ENCODE peak calls at places on chromosomes 11 and 22, in ten cellular contexts. P is A549, C is HCT116, R is endothelial cell of umbilical vein, T is SK-N-SH, S is H1, Y is WTC11, B is HepG2, V is GM12878, A is K562. L is an unnamed sample.

GRCh38 chr11:44199816-44200215 is 104.3 kb downstream of the EXT2 start:
- DNase-seq in B (no peak), C (no peak), R (no peak), V (no peak), P (no peak), S (no peak), A (no peak), T (no peak), Y (no peak), L (no peak)

GRCh38 chr22:49327411-49327810 is 500.3 kb downstream of the BRD1 start:
- DNase-seq in B (no peak), S (no peak), A (no peak), C (no peak), Y (no peak), R (no peak), V (no peak), P (no peak), T (no peak), L (no peak)

GRCh38 chr11:122656073-122656630 is 630 bp downstream of the UBASH3B start:
- DNase-seq in C (no peak), B (no peak), A (peak), V (no peak), T (peak), Y (peak), P (peak), S (peak), R (peak), L (peak)

GRCh38 chr22:35627267-35628041 is 10.3 kb upstream of the MB start:
- DNase-seq in Y (peak), V (no peak), R (peak), C (peak), T (peak), S (peak), B (peak), P (peak), A (no peak), L (peak)

GRCh38 chr11:16040151-16040550 is 316.2 kb downstream of the SOX6 start:
- DNase-seq in R (no peak), S (no peak), Y (no peak), T (no peak), A (no peak), P (no peak), B (no peak), C (no peak), V (no peak), L (no peak)

GRCh38 chr22:37657590-37658132 is 862 bp upstream of the PDXP start:
- DNase-seq in R (no peak), S (no peak), T (peak), V (no peak), P (no peak), C (no peak), B (no peak), A (no peak), Y (no peak), L (peak)

GRCh38 chr11:16511109-16511806 is 154.9 kb upstream of the SOX6 start:
- DNase-seq in R (no peak), P (no peak), B (no peak), A (no peak), T (no peak), S (no peak), V (no peak), Y (no peak), C (no peak), L (no peak)

GRCh38 chr22:24413726-24414385 is 13.5 kb upstream of the ADORA2A start:
- DNase-seq in A (no peak), Y (no peak), S (no peak), B (no peak), P (no peak), T (peak), V (no peak), R (no peak), C (no peak), L (no peak)

GRCh38 chr11:91871048-91871447 is 353.6 kb upstream of the FAT3 start:
- DNase-seq in R (peak), T (no peak), S (no peak), B (no peak), Y (no peak), A (no peak), V (no peak), P (no peak), C (no peak), L (no peak)

GRCh38 chr11:2091786-2092463 is 47.3 kb downstream of the IGF2 start:
- DNase-seq in T (no peak), A (no peak), P (no peak), V (no peak), C (no peak), S (no peak), R (no peak), Y (no peak), B (no peak), L (no peak)

GRCh38 chr11:86999859-87000753 is 37.6 kb upstream of the TMEM135 start:
- DNase-seq in T (peak), V (no peak), P (peak), A (peak), Y (no peak), R (peak), C (no peak), S (no peak), B (peak), L (no peak)

GRCh38 chr11:73269353-73270088 is 2.6 kb upstream of the P2RY6 start:
- DNase-seq in Y (no peak), P (no peak), R (no peak), A (no peak), T (no peak), S (no peak), C (no peak), B (no peak), V (no peak), L (no peak)

GRCh38 chr11:31455177-31455576 is 54.2 kb downstream of the IMMP1L start:
- DNase-seq in C (no peak), Y (no peak), T (no peak), A (no peak), B (no peak), S (no peak), V (no peak), P (no peak), R (no peak), L (no peak)

GRCh38 chr11:123594188-123594901 is 60.1 kb downstream of the SCN3B start:
- DNase-seq in T (no peak), P (no peak), B (no peak), R (no peak), A (no peak), Y (no peak), S (no peak), V (no peak), C (no peak), L (no peak)

GRCh38 chr11:115916596-115916995 is 412.4 kb upstream of the CADM1 start:
- DNase-seq in V (no peak), B (no peak), A (no peak), Y (no peak), C (no peak), R (no peak), S (no peak), P (no peak), T (no peak), L (no peak)

GRCh38 chr22:45318168-45318557 is 8.4 kb downstream of the FAM118A start:
- DNase-seq in Y (no peak), R (peak), S (no peak), T (peak), B (no peak), C (no peak), V (peak), A (peak), P (no peak), L (peak)

GRCh38 chr11:28704801-28705200 is 596.6 kb downstream of the METTL15 start:
- DNase-seq in C (no peak), S (no peak), P (no peak), A (no peak), B (no peak), T (no peak), R (peak), Y (no peak), V (no peak), L (no peak)

GRCh38 chr11:133921026-133921425 is 35.7 kb downstream of the IGSF9B start:
- DNase-seq in A (no peak), C (no peak), T (no peak), R (no peak), Y (no peak), V (no peak), P (no peak), B (no peak), S (no peak), L (no peak)

GRCh38 chr22:36305813-36306212 is 52.9 kb downstream of the APOL1 start:
- DNase-seq in A (no peak), T (no peak), Y (no peak), R (no peak), B (no peak), S (no peak), C (no peak), V (no peak), P (no peak), L (no peak)

GRCh38 chr11:16891964-16892363 is 122.2 kb downstream of the PLEKHA7 start:
- DNase-seq in R (no peak), S (no peak), V (no peak), B (no peak), Y (no peak), T (no peak), P (no peak), A (no peak), C (no peak), L (no peak)

GRCh38 chr11:15179167-15179566 is 64.4 kb downstream of the INSC start:
- DNase-seq in P (no peak), A (no peak), R (no peak), Y (no peak), T (no peak), B (no peak), C (no peak), S (no peak), V (no peak), L (no peak)

GRCh38 chr11:111269146-111269868 is 23.8 kb downstream of the POU2AF2 start:
- DNase-seq in P (no peak), C (no peak), Y (no peak), V (no peak), S (no peak), B (peak), A (no peak), R (no peak), T (no peak), L (no peak)

GRCh38 chr11:71078482-71078881 is 173.9 kb downstream of the SHANK2 start:
- DNase-seq in B (no peak), R (no peak), V (no peak), P (peak), Y (no peak), C (peak), A (peak), T (no peak), S (no peak), L (no peak)

GRCh38 chr11:11577246-11577855 is 44.5 kb downstream of the GALNT18 start:
- DNase-seq in B (no peak), A (no peak), C (no peak), Y (no peak), R (peak), V (no peak), T (no peak), S (peak), P (no peak), L (no peak)

GRCh38 chr11:47590026-47590861 is 3.8 kb downstream of the FAM180B start:
- DNase-seq in R (peak), Y (peak), B (no peak), P (no peak), V (no peak), S (peak), T (no peak), A (no peak), C (no peak), L (no peak)

GRCh38 chr11:772429-773390 is 4.6 kb downstream of the GATD1 start:
- DNase-seq in P (no peak), Y (peak), A (no peak), B (no peak), S (no peak), V (no peak), C (no peak), T (no peak), R (no peak), L (no peak)

GRCh38 chr11:103378931-103379330 is 269.7 kb downstream of the DYNC2H1 start:
- DNase-seq in P (no peak), V (no peak), Y (no peak), B (no peak), T (no peak), S (no peak), R (no peak), C (no peak), A (no peak), L (no peak)

GRCh38 chr22:45263790-45264269 is 20.9 kb upstream of the UPK3A start:
- DNase-seq in S (peak), P (peak), R (peak), B (peak), V (no peak), T (peak), Y (peak), A (peak), C (peak), L (peak)

GRCh38 chr11:59754494-59754858 is 700 bp upstream of the STX3 start:
- DNase-seq in Y (peak), V (no peak), R (no peak), T (peak), P (peak), C (no peak), S (no peak), A (no peak), B (no peak), L (peak)

GRCh38 chr22:27171212-27171611 is 513.8 kb downstream of the MIAT start:
- DNase-seq in V (no peak), S (no peak), B (no peak), P (no peak), Y (no peak), A (no peak), T (no peak), R (no peak), C (no peak), L (no peak)

GRCh38 chr22:43376765-43377485 is 33.8 kb upstream of the SCUBE1 start:
- DNase-seq in S (no peak), V (peak), Y (no peak), R (no peak), B (no peak), T (no peak), A (no peak), C (no peak), P (no peak), L (peak)

GRCh38 chr11:61832758-61833157 is 4.7 kb downstream of the FADS2 start:
- DNase-seq in V (no peak), C (no peak), P (no peak), R (no peak), B (no peak), A (no peak), S (no peak), Y (no peak), T (no peak), L (no peak)

GRCh38 chr22:46769706-46770105 is 7.3 kb downstream of the TBC1D22A start:
- DNase-seq in C (no peak), T (no peak), Y (no peak), V (no peak), P (no peak), R (no peak), A (no peak), S (no peak), B (no peak), L (no peak)

GRCh38 chr11:6472934-6473333 is 807 bp downstream of the TRIM3 start:
- DNase-seq in Y (no peak), A (no peak), R (no peak), B (no peak), S (no peak), V (no peak), C (no peak), T (no peak), P (no peak), L (no peak)

GRCh38 chr11:35588627-35589026 is 29.6 kb upstream of the FJX1 start:
- DNase-seq in T (no peak), V (no peak), A (no peak), S (no peak), C (no peak), Y (no peak), R (no peak), P (no peak), B (no peak), L (no peak)

DNA sequence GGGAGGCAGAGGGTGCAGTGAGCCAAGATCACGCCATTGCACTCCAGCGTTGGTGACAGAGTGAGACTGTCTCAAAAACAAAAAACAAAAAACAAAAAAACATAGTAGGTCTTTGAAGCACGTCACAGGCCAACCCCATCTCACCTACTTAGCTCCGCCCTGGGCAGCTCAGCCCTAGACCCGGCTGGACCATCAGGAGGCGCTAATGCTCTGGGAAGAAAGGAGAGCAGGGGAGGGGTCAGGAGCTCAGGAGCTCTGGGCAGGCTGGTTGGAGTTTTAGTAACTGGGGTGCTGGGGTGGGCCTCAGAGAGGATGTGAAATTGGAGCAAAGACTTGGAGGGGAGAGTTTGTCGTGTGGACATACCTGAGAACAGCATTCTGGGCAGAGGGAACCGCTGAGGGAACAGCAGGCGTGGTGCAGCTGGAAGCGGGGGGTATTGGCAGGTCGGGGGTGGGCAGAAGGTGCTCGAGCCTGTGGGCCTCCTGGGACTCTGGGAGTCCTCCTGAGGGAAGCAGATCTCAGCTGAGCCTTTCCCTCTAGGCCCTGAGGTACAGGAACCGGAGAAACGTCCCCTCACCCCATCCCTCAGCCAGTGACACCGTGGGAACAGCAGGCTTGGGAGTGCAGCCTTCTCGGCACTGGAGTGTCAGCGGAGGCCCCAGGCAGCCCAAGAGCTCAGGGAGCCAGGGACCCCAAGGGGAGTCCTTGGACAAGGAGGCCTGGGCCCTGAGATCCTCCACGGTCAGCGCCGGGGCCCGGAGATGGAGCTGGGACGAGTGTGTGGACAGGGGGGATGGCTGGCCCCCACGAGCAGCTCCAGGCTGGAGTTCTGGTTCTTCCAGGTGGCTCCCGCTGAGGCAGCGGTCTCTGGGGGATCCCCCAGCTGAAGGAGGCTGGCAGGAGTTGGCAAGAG is 2.2 kb upstream of the RPS6KA4 start:
- DNase-seq in T (peak), C (peak), P (peak), Y (peak), V (no peak), R (peak), B (peak), S (peak), A (peak), L (peak)
- TF ChIP-seq CTCF in T (peak), C (peak), P (peak), Y (peak), V (peak), R (peak), B (peak), S (peak), A (peak), L (peak)

GRCh38 chr11:60788401-60789110 is 3.4 kb downstream of the MS4A10 start:
- DNase-seq in A (no peak), B (no peak), R (peak), Y (no peak), P (no peak), S (no peak), V (no peak), T (no peak), C (no peak), L (no peak)

GRCh38 chr11:60785136-60785535 is at the start of gene MS4A10:
- DNase-seq in B (no peak), S (no peak), R (no peak), P (no peak), T (no peak), C (no peak), Y (no peak), V (no peak), A (no peak), L (no peak)

GRCh38 chr11:60786811-60787567 is 1.9 kb downstream of the MS4A10 start:
- DNase-seq in R (peak), B (no peak), C (no peak), A (no peak), P (peak), S (no peak), V (no peak), T (no peak), Y (no peak), L (no peak)

GRCh38 chr11:60783911-60784310 is 1.2 kb upstream of the MS4A10 start:
- DNase-seq in A (no peak), P (no peak), R (no peak), T (no peak), S (no peak), C (no peak), Y (no peak), B (no peak), V (no peak), L (no peak)

GRCh38 chr11:60785806-60786361 is 751 bp downstream of the MS4A10 start:
- DNase-seq in A (no peak), P (no peak), C (no peak), T (no peak), R (peak), Y (no peak), B (no peak), S (no peak), V (no peak), L (no peak)
- TF ChIP-seq MAX in A (no peak), P (no peak), C (no peak), T (no peak), R (no peak), Y (no peak), B (no peak), S (no peak), V (no peak), L (no peak)

DNA sequence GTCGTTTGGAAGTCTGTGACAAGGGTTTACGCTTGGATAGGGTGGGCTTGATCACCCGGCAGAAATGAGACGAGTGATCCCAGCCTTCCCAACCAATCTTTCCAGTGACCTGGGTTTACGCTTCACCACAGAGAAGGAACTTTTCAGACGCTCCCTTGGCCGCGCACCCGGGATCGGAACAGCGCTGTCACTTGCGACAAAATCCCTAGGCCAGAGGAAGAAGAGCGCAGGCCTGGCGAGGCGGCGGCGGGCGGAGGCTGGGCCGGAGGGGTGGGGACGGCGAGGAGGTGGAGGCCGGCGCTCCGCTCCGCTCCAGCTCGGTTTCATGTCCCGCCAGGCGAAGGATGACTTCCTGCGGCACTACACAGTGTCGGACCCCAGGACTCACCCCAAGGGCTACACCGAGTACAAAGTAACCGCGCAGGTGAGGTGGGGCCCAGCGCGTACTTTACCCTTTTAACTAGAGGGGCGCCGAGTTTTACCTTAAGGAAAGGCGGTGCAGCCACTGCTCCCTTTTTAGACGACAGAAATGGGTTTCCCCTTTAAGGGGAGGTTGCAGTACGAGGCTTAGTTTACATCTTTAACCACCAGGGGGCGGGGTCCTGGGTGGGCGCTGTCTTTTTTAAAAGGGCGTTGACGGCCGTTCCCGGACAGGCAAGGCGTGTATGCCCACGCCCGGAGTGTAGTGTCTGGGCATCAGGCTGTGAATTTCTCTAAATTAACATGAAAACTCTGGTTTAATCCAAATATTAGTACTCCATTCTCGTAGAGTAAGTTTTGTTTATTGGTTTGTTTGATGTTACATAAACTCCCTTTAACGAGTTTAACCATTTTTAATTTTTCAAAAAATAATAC is at the start of gene SNX15:
- DNase-seq in R (peak), P (peak), T (peak), B (peak), A (peak), Y (peak), S (peak), V (peak), C (peak), L (peak)
- TF ChIP-seq CTCF in R (peak), P (peak), T (peak), B (peak), A (peak), Y (peak), S (peak), V (peak), C (peak), L (peak)

GRCh38 chr11:67120456-67120855 is 1.4 kb downstream of the KDM2A start:
- DNase-seq in A (no peak), R (peak), V (no peak), B (no peak), S (no peak), P (no peak), T (no peak), C (no peak), Y (no peak), L (no peak)

GRCh38 chr11:67118059-67118766 is 850 bp upstream of the KDM2A start:
- DNase-seq in C (no peak), R (peak), Y (peak), B (no peak), V (no peak), A (no peak), S (peak), T (peak), P (peak), L (no peak)

GRCh38 chr11:67119577-67120391 is 721 bp downstream of the KDM2A start:
- DNase-seq in Y (peak), P (peak), B (no peak), C (no peak), A (no peak), R (peak), T (peak), V (no peak), S (peak), L (peak)

GRCh38 chr11:67118801-67119576 is at the start of gene KDM2A:
- DNase-seq in P (peak), Y (peak), V (peak), B (peak), A (peak), R (peak), S (peak), C (peak), T (peak), L (peak)

GRCh38 chr11:67120881-67121710 is 2.0 kb downstream of the KDM2A start:
- DNase-seq in R (peak), P (peak), Y (no peak), V (peak), B (no peak), S (no peak), T (no peak), A (no peak), C (no peak), L (peak)
- TF ChIP-seq MAX in R (no peak), P (no peak), Y (no peak), V (no peak), B (no peak), S (no peak), T (no peak), A (no peak), C (no peak), L (no peak)

GRCh38 chr22:30823015-30823370 is 128.3 kb downstream of the OSBP2 start:
- DNase-seq in V (no peak), Y (peak), R (no peak), C (no peak), P (no peak), B (no peak), A (peak), S (no peak), T (peak), L (no peak)
- TF ChIP-seq CTCF in V (no peak), Y (no peak), R (no peak), C (no peak), P (no peak), B (no peak), A (peak), S (peak), T (no peak), L (no peak)